ENCODE peak calls at places on chromosome 20, in five cellular contexts. One of them, this sample, is unnamed.

GRCh38 chr20:17584684-17585083 is 14.8 kb downstream of the DSTN start:
- DNase-seq in neural crest cell: no peak
- DNase-seq in CD8-positive, alpha-beta T cell: no peak
- DNase-seq in fibroblast of the aortic adventitia: no peak
- DNase-seq in effector CD4-positive, alpha-beta T cell: no peak
- DNase-seq in this sample: no peak

GRCh38 chr20:49682278-49682677 is 31.4 kb downstream of the B4GALT5 start:
- DNase-seq in neural crest cell: no peak
- DNase-seq in CD8-positive, alpha-beta T cell: no peak
- DNase-seq in fibroblast of the aortic adventitia: no peak
- DNase-seq in effector CD4-positive, alpha-beta T cell: no peak
- DNase-seq in this sample: no peak

GRCh38 chr20:58218665-58219341 is 9.7 kb downstream of the ANKRD60 start:
- DNase-seq in neural crest cell: no peak
- DNase-seq in CD8-positive, alpha-beta T cell: no peak
- DNase-seq in fibroblast of the aortic adventitia: no peak
- DNase-seq in effector CD4-positive, alpha-beta T cell: no peak
- DNase-seq in this sample: no peak

GRCh38 chr20:44247676-44248419 is 740 bp downstream of the GDAP1L1 start:
- DNase-seq in neural crest cell: peak; percentile 73
- DNase-seq in CD8-positive, alpha-beta T cell: no peak
- DNase-seq in fibroblast of the aortic adventitia: peak; percentile 21
- DNase-seq in effector CD4-positive, alpha-beta T cell: no peak
- DNase-seq in this sample: no peak

GRCh38 chr20:63363981-63364536 is 2.9 kb upstream of the CHRNA4 start:
- DNase-seq in neural crest cell: no peak
- DNase-seq in CD8-positive, alpha-beta T cell: no peak
- DNase-seq in fibroblast of the aortic adventitia: no peak
- DNase-seq in effector CD4-positive, alpha-beta T cell: no peak
- DNase-seq in this sample: no peak

GRCh38 chr20:44776977-44777376 is 31.3 kb downstream of the KCNK15 start:
- DNase-seq in neural crest cell: peak; percentile 41
- DNase-seq in CD8-positive, alpha-beta T cell: no peak
- DNase-seq in fibroblast of the aortic adventitia: peak; percentile 32
- DNase-seq in effector CD4-positive, alpha-beta T cell: no peak
- DNase-seq in this sample: no peak

GRCh38 chr20:12875510-12875909 is 133.3 kb upstream of the SPTLC3 start:
- DNase-seq in neural crest cell: no peak
- DNase-seq in CD8-positive, alpha-beta T cell: no peak
- DNase-seq in fibroblast of the aortic adventitia: no peak
- DNase-seq in effector CD4-positive, alpha-beta T cell: no peak
- DNase-seq in this sample: no peak

GRCh38 chr20:38617011-38617829 is 15.6 kb downstream of the ARHGAP40 start:
- DNase-seq in neural crest cell: no peak
- DNase-seq in CD8-positive, alpha-beta T cell: no peak
- DNase-seq in fibroblast of the aortic adventitia: no peak
- DNase-seq in effector CD4-positive, alpha-beta T cell: no peak
- DNase-seq in this sample: no peak

GRCh38 chr20:24966317-24967012 is 17.4 kb downstream of the CST7 start:
- DNase-seq in neural crest cell: no peak
- DNase-seq in CD8-positive, alpha-beta T cell: no peak
- DNase-seq in fibroblast of the aortic adventitia: no peak
- DNase-seq in effector CD4-positive, alpha-beta T cell: no peak
- DNase-seq in this sample: no peak

GRCh38 chr20:13028001-13028400 is 19.2 kb downstream of the SPTLC3 start:
- DNase-seq in neural crest cell: no peak
- DNase-seq in CD8-positive, alpha-beta T cell: no peak
- DNase-seq in fibroblast of the aortic adventitia: peak; percentile 49
- DNase-seq in effector CD4-positive, alpha-beta T cell: no peak
- DNase-seq in this sample: no peak

GRCh38 chr20:46552460-46553420 is 2.3 kb upstream of the OCSTAMP start:
- DNase-seq in neural crest cell: no peak
- DNase-seq in CD8-positive, alpha-beta T cell: no peak
- DNase-seq in fibroblast of the aortic adventitia: no peak
- DNase-seq in effector CD4-positive, alpha-beta T cell: no peak
- DNase-seq in this sample: no peak

GRCh38 chr20:38355161-38356012 is 9.1 kb downstream of the LBP start:
- DNase-seq in neural crest cell: no peak
- DNase-seq in CD8-positive, alpha-beta T cell: no peak
- DNase-seq in fibroblast of the aortic adventitia: no peak
- DNase-seq in effector CD4-positive, alpha-beta T cell: no peak
- DNase-seq in this sample: no peak

GRCh38 chr20:39009348-39009747 is 47.2 kb downstream of the DHX35 start:
- DNase-seq in neural crest cell: no peak
- DNase-seq in CD8-positive, alpha-beta T cell: no peak
- DNase-seq in fibroblast of the aortic adventitia: no peak
- DNase-seq in effector CD4-positive, alpha-beta T cell: no peak
- DNase-seq in this sample: no peak

GRCh38 chr20:58053391-58054055 is 174.9 kb downstream of the ANKRD60 start:
- DNase-seq in neural crest cell: no peak
- DNase-seq in CD8-positive, alpha-beta T cell: peak; percentile 29
- DNase-seq in fibroblast of the aortic adventitia: no peak
- DNase-seq in effector CD4-positive, alpha-beta T cell: no peak
- DNase-seq in this sample: no peak

GRCh38 chr20:45320948-45321595 is 13.0 kb upstream of the MATN4 start:
- DNase-seq in neural crest cell: no peak
- DNase-seq in CD8-positive, alpha-beta T cell: no peak
- DNase-seq in fibroblast of the aortic adventitia: no peak
- DNase-seq in effector CD4-positive, alpha-beta T cell: no peak
- DNase-seq in this sample: peak; percentile 36

GRCh38 chr20:46060301-46060881 is 29.4 kb downstream of the NCOA5 start:
- DNase-seq in neural crest cell: no peak
- DNase-seq in CD8-positive, alpha-beta T cell: no peak
- DNase-seq in fibroblast of the aortic adventitia: no peak
- DNase-seq in effector CD4-positive, alpha-beta T cell: no peak
- DNase-seq in this sample: no peak

GRCh38 chr20:46757754-46758678 is 48.6 kb downstream of the SLC2A10 start:
- DNase-seq in neural crest cell: peak; percentile 62
- DNase-seq in CD8-positive, alpha-beta T cell: peak; percentile 62
- DNase-seq in fibroblast of the aortic adventitia: peak; percentile 67
- DNase-seq in effector CD4-positive, alpha-beta T cell: peak; percentile 15
- DNase-seq in this sample: no peak

GRCh38 chr20:8309638-8310037 is 177.6 kb downstream of the PLCB1 start:
- DNase-seq in neural crest cell: no peak
- DNase-seq in CD8-positive, alpha-beta T cell: no peak
- DNase-seq in fibroblast of the aortic adventitia: no peak
- DNase-seq in effector CD4-positive, alpha-beta T cell: no peak
- DNase-seq in this sample: no peak

GRCh38 chr20:37007898-37008649 is 56.6 kb upstream of the SAMHD1 start:
- DNase-seq in neural crest cell: no peak
- DNase-seq in CD8-positive, alpha-beta T cell: peak; percentile 57
- DNase-seq in fibroblast of the aortic adventitia: peak; percentile 44
- DNase-seq in effector CD4-positive, alpha-beta T cell: peak; percentile 6
- DNase-seq in this sample: no peak

GRCh38 chr20:21189761-21190523 is 64.1 kb downstream of the KIZ start:
- DNase-seq in neural crest cell: peak; percentile 6
- DNase-seq in CD8-positive, alpha-beta T cell: no peak
- DNase-seq in fibroblast of the aortic adventitia: no peak
- DNase-seq in effector CD4-positive, alpha-beta T cell: no peak
- DNase-seq in this sample: no peak

GRCh38 chr20:46827718-46828458 is 66.8 kb upstream of the EYA2 start:
- DNase-seq in neural crest cell: no peak
- DNase-seq in CD8-positive, alpha-beta T cell: no peak
- DNase-seq in fibroblast of the aortic adventitia: no peak
- DNase-seq in effector CD4-positive, alpha-beta T cell: no peak
- DNase-seq in this sample: no peak